ENCODE peak calls at places on chromosomes 5 and 9, in five cellular contexts. J is DMS153, S is M059J, F is heart right ventricle, Y is endothelial cell. V is an unnamed sample.

GRCh38 chr5:107203231-107203630 is 467.5 kb downstream of the EFNA5 start:
- DNase-seq in J (no peak), S (peak), F (no peak), Y (no peak), V (no peak)

GRCh38 chr9:98536542-98537173 is 172.1 kb downstream of the GABBR2 start:
- DNase-seq in J (no peak), S (no peak), F (no peak), Y (peak), V (no peak)

GRCh38 chr5:149497357-149497756 is 53.9 kb downstream of the CSNK1A1 start:
- DNase-seq in J (no peak), S (peak), F (no peak), Y (no peak), V (no peak)

GRCh38 chr5:99033014-99033931 is 104.5 kb upstream of the CHD1 start:
- DNase-seq in J (no peak), S (peak), F (no peak), Y (no peak), V (no peak)

GRCh38 chr9:129504404-129504803 is 116.5 kb downstream of the C9orf50 start:
- DNase-seq in J (no peak), S (no peak), F (no peak), Y (no peak), V (no peak)

GRCh38 chr9:136050706-136051567 is 44.2 kb downstream of the NACC2 start:
- DNase-seq in J (no peak), S (peak), F (no peak), Y (no peak), V (no peak)

GRCh38 chr9:128902351-128903078 is 18.3 kb upstream of the PHYHD1 start:
- DNase-seq in J (peak), S (peak), F (peak), Y (no peak), V (no peak)

GRCh38 chr5:55993013-55993412 is 1.8 kb downstream of the IL6ST start:
- DNase-seq in J (no peak), S (peak), F (no peak), Y (no peak), V (no peak)

GRCh38 chr9:110996436-110997224 is 41.6 kb downstream of the LPAR1 start:
- DNase-seq in J (no peak), S (peak), F (no peak), Y (no peak), V (no peak)

GRCh38 chr9:75002422-75003023 is 25.6 kb downstream of the CARNMT1 start:
- DNase-seq in J (no peak), S (no peak), F (no peak), Y (no peak), V (no peak)

GRCh38 chr9:85715587-85715986 is 26.2 kb downstream of the AGTPBP1 start:
- DNase-seq in J (no peak), S (no peak), F (no peak), Y (no peak), V (no peak)

GRCh38 chr9:96331236-96331947 is 29.4 kb upstream of the HSD17B3 start:
- DNase-seq in J (no peak), S (peak), F (no peak), Y (no peak), V (no peak)

GRCh38 chr5:88659529-88660325 is 223.3 kb downstream of the MEF2C start:
- DNase-seq in J (no peak), S (peak), F (no peak), Y (peak), V (peak)

GRCh38 chr5:173802670-173803165 is 85.4 kb upstream of the CPEB4 start:
- DNase-seq in J (no peak), S (peak), F (no peak), Y (no peak), V (no peak)